ENCODE peak calls at places on chromosomes 5 and 9, in four cellular contexts. One of them, this sample, is unnamed.
A peak's percentile ranks its signal among the peaks of the same experiment; 100 is the strongest.

GRCh38 chr5:160311491-160312138 is 749 bp downstream of the CCNJL start:
- DNase-seq in right cardiac atrium: peak; percentile 46
- DNase-seq in GM12865: no peak
- DNase-seq in hepatocyte: peak; percentile 38
- DNase-seq in this sample: no peak

GRCh38 chr5:86824642-86825041 is 206.9 kb downstream of the COX7C start:
- DNase-seq in right cardiac atrium: no peak
- DNase-seq in GM12865: no peak
- DNase-seq in hepatocyte: no peak
- DNase-seq in this sample: no peak

GRCh38 chr5:42360061-42360460 is 63.2 kb upstream of the GHR start:
- DNase-seq in right cardiac atrium: no peak
- DNase-seq in GM12865: no peak
- DNase-seq in hepatocyte: no peak
- DNase-seq in this sample: no peak

GRCh38 chr9:128494743-128495124 is 9.8 kb upstream of the GLE1 start:
- DNase-seq in right cardiac atrium: no peak
- DNase-seq in GM12865: no peak
- DNase-seq in hepatocyte: no peak
- DNase-seq in this sample: no peak

GRCh38 chr9:129665008-129665771 is at the start of gene PRRX2:
- DNase-seq in right cardiac atrium: peak; percentile 63
- DNase-seq in GM12865: no peak
- DNase-seq in hepatocyte: peak; percentile 77
- DNase-seq in this sample: peak; percentile 88

GRCh38 chr5:93681432-93681831 is 60.0 kb downstream of the POU5F2 start:
- DNase-seq in right cardiac atrium: no peak
- DNase-seq in GM12865: no peak
- DNase-seq in hepatocyte: no peak
- DNase-seq in this sample: no peak

GRCh38 chr9:135159801-135160200 is 72.3 kb downstream of the OLFM1 start:
- DNase-seq in right cardiac atrium: no peak
- DNase-seq in GM12865: no peak
- DNase-seq in hepatocyte: no peak
- DNase-seq in this sample: no peak

GRCh38 chr5:92801921-92802320 is 779.1 kb downstream of the NR2F1-AS1 start:
- DNase-seq in right cardiac atrium: no peak
- DNase-seq in GM12865: no peak
- DNase-seq in hepatocyte: peak; percentile 25
- DNase-seq in this sample: no peak

GRCh38 chr9:128910906-128911305 is 9.9 kb upstream of the PHYHD1 start:
- DNase-seq in right cardiac atrium: no peak
- DNase-seq in GM12865: no peak
- DNase-seq in hepatocyte: no peak
- DNase-seq in this sample: no peak

GRCh38 chr5:179295778-179296149 is 49.5 kb downstream of the ADAMTS2 start:
- DNase-seq in right cardiac atrium: peak; percentile 5
- DNase-seq in GM12865: no peak
- DNase-seq in hepatocyte: no peak
- DNase-seq in this sample: no peak

GRCh38 chr9:90299963-90300362 is 342.7 kb downstream of the DIRAS2 start:
- DNase-seq in right cardiac atrium: no peak
- DNase-seq in GM12865: no peak
- DNase-seq in hepatocyte: no peak
- DNase-seq in this sample: no peak

GRCh38 chr9:116355153-116355827 is 201.7 kb downstream of the PAPPA start:
- DNase-seq in right cardiac atrium: peak; percentile 25
- DNase-seq in GM12865: no peak
- DNase-seq in hepatocyte: peak; percentile 19
- DNase-seq in this sample: no peak

GRCh38 chr5:159104058-159104651 is 4.4 kb upstream of the EBF1 start:
- DNase-seq in right cardiac atrium: peak; percentile 36
- DNase-seq in GM12865: peak; percentile 70
- DNase-seq in hepatocyte: peak; percentile 64
- DNase-seq in this sample: no peak

GRCh38 chr9:128159073-128159783 is 837 bp upstream of the BBLN start:
- DNase-seq in right cardiac atrium: no peak
- DNase-seq in GM12865: peak; percentile 72
- DNase-seq in hepatocyte: no peak
- DNase-seq in this sample: no peak

GRCh38 chr5:9951861-9952260 is 297.8 kb downstream of the ATPSCKMT start:
- DNase-seq in right cardiac atrium: no peak
- DNase-seq in GM12865: peak; percentile 30
- DNase-seq in hepatocyte: no peak
- DNase-seq in this sample: no peak

GRCh38 chr5:144276034-144276822 is 105.6 kb downstream of the KCTD16 start:
- DNase-seq in right cardiac atrium: no peak
- DNase-seq in GM12865: no peak
- DNase-seq in hepatocyte: no peak
- DNase-seq in this sample: no peak

GRCh38 chr9:7103382-7104170 is 345.8 kb downstream of the KDM4C start:
- DNase-seq in right cardiac atrium: no peak
- DNase-seq in GM12865: no peak
- DNase-seq in hepatocyte: no peak
- DNase-seq in this sample: no peak

GRCh38 chr5:151067632-151068031 is 13.2 kb downstream of the TNIP1 start:
- DNase-seq in right cardiac atrium: no peak
- DNase-seq in GM12865: no peak
- DNase-seq in hepatocyte: no peak
- DNase-seq in this sample: no peak

GRCh38 chr9:91047529-91047928 is 245.9 kb downstream of the SYK start:
- DNase-seq in right cardiac atrium: no peak
- DNase-seq in GM12865: peak; percentile 24
- DNase-seq in hepatocyte: no peak
- DNase-seq in this sample: no peak

GRCh38 chr5:115460476-115460875 is 84.1 kb downstream of the FEM1C start:
- DNase-seq in right cardiac atrium: peak; percentile 74
- DNase-seq in GM12865: peak; percentile 75
- DNase-seq in hepatocyte: peak; percentile 41
- DNase-seq in this sample: no peak

GRCh38 chr9:121860213-121860612 is 208.8 kb downstream of the DAB2IP start:
- DNase-seq in right cardiac atrium: no peak
- DNase-seq in GM12865: no peak
- DNase-seq in hepatocyte: no peak
- DNase-seq in this sample: no peak

GRCh38 chr5:159504857-159505304 is 174.6 kb upstream of the IL12B start:
- DNase-seq in right cardiac atrium: peak; percentile 37
- DNase-seq in GM12865: no peak
- DNase-seq in hepatocyte: peak; percentile 75
- DNase-seq in this sample: no peak

GRCh38 chr9:138100711-138101349 is 223.2 kb downstream of the CACNA1B start:
- DNase-seq in right cardiac atrium: no peak
- DNase-seq in GM12865: peak; percentile 15
- DNase-seq in hepatocyte: no peak
- DNase-seq in this sample: peak; percentile 43

GRCh38 chr9:121597693-121598166 is 53.7 kb upstream of the DAB2IP start:
- DNase-seq in right cardiac atrium: no peak
- DNase-seq in GM12865: no peak
- DNase-seq in hepatocyte: no peak
- DNase-seq in this sample: no peak

GRCh38 chr5:143084452-143084851 is 314.3 kb downstream of the ARHGAP26 start:
- DNase-seq in right cardiac atrium: no peak
- DNase-seq in GM12865: no peak
- DNase-seq in hepatocyte: no peak
- DNase-seq in this sample: no peak
- H3K4me3 ChIP-seq in right cardiac atrium: no peak overlapping the region
- H3K4me3 ChIP-seq in GM12865: no peak overlapping the region
- H3K4me3 ChIP-seq in hepatocyte: no peak overlapping the region
- H3K4me3 ChIP-seq in this sample: no peak overlapping the region

DNA sequence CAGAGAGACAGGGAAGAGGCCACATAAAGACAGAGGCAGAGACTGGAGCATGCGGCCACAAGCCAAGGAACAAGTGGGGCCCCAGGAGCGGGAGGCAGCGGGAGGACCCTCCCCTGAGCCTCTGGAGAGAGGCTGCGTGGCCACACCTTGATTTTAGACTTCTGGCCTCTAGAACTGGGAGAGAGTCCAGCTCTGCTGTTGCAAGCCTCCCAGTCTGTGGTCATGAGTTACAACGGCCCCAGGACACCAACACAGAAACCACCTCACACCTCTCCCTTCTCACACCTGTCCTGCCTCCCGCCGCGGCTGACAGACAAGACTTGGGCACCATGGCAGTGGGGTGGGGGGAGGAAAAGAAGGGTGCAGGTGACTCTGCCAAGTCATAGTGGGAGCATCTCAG is 2.2 kb downstream of the INPP5E start:
- DNase-seq in right cardiac atrium: no peak
- DNase-seq in GM12865: no peak
- DNase-seq in hepatocyte: no peak
- DNase-seq in this sample: no peak
- H3K4me3 ChIP-seq in right cardiac atrium: no peak overlapping the region
- H3K4me3 ChIP-seq in GM12865: no peak overlapping the region
- H3K4me3 ChIP-seq in hepatocyte: no peak overlapping the region
- H3K4me3 ChIP-seq in this sample: peak overlapping the region; percentile 77

DNA sequence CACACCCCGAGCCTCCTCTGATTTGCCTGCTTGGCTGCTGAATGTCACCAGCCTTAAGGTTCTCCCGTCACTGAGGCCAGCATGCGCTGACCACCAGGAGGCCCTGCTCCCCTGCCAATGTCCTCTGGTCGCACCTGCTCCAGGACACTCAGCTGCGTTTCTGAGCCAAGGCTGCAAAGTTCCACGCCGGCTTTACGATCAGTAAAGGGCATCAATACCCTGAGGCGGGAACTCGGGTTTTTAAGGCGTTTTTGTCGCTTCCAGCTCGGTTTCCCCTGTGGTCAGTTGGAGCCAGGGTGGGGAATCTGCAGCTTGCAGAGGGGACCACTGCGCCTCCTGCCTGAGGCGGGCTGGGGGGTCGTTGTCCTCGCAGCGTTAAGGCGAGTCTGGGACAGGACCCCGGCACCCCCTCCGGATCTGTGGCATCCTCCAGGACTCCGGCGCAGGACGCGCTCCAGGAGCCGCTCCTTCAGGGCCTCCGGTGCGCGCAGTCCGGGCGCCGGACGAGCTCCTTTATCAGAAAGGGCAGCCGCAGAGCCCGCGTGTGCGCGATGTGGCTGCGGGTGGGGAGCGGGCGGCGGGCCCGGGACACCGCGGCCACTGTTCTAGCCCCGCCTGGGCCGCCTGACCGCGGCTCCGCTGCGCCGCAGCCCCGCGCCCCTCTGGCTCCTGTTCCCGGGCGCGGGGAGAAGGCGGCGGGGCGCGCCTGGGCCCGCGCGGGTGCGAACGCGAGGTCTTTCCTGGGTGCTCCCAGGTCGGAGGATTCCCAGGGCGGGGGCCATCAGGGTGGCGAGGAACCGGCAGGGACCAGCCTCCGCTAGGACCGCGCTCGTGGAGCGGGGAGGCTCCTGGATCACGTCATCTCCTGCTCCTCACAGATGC is 24.2 kb upstream of the FLT4 start:
- DNase-seq in right cardiac atrium: no peak
- DNase-seq in GM12865: no peak
- DNase-seq in hepatocyte: no peak
- DNase-seq in this sample: no peak
- H3K4me3 ChIP-seq in right cardiac atrium: no peak overlapping the region
- H3K4me3 ChIP-seq in GM12865: no peak overlapping the region
- H3K4me3 ChIP-seq in hepatocyte: no peak overlapping the region
- H3K4me3 ChIP-seq in this sample: peak overlapping the region; percentile 19

DNA sequence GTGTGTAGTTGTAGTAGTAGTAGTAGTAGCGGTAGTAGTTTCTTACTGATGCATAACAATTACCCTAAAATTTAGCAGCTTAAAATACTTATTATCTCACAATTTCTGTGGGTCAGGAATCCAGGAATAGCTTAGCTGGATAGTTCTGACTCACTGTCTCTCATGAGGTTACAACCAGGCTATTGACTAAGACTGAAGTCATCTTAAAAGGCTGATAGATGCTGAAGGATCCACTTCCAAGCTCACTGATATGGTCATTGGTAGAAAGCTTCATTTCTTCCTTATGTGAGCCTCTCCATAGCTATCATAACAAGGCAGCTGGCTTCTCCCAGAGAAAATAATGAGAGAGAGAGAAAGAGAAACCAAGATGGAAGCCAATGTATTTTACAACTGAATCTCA is 147.5 kb upstream of the FBXL17 start:
- DNase-seq in right cardiac atrium: no peak
- DNase-seq in GM12865: no peak
- DNase-seq in hepatocyte: no peak
- DNase-seq in this sample: no peak
- H3K4me3 ChIP-seq in right cardiac atrium: no peak overlapping the region
- H3K4me3 ChIP-seq in GM12865: no peak overlapping the region
- H3K4me3 ChIP-seq in hepatocyte: no peak overlapping the region
- H3K4me3 ChIP-seq in this sample: no peak overlapping the region

DNA sequence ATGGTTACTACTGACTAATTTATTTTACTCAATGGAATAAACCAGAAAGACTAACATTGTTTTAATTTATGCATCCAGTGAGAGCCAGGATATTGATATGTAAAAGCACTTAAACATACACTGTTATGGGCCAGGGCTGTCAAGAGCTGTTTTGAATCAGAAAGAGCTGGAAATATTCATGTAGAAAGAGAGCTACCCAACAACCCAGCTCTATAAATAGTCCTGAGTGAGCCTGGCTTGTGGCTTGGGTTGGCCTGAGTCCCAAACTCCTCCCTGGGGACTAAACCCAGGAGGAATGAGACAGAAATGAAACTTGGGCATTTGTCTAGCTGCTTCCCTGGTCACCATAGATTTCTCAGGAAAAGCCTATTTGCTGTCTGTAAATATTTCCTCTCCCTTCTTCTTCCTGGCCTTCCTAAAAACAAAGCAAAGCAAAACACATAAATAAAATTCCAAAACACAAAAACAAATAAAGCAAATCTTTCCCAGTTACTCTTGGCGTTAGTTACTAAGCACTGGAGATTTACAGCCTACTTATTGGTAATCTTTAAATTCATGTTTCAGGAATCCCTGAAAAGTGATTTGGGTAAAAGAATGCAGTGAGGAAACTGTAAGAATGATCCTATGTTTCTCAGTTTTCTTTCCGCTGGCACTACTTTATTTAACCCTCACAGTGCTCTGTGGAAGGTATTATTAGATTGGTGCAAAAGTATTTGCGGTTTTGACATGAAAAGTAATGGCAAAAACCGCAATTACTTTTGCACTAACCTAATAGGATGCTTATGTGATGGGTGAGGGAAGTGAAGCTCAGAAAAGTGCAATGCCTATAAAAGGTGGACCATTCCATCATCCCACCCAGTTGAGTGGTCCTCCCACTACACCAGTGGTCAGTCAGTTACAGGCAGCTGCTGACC is 111.8 kb downstream of the CARTPT start:
- DNase-seq in right cardiac atrium: peak; percentile 80
- DNase-seq in GM12865: no peak
- DNase-seq in hepatocyte: peak; percentile 70
- DNase-seq in this sample: peak; percentile 79
- H3K4me3 ChIP-seq in right cardiac atrium: no peak overlapping the region
- H3K4me3 ChIP-seq in GM12865: no peak overlapping the region
- H3K4me3 ChIP-seq in hepatocyte: no peak overlapping the region
- H3K4me3 ChIP-seq in this sample: no peak overlapping the region

This sample was measured in A673.